ENCODE peak calls at places on chromosomes 2 and 18, in eight cellular contexts. M is psoas muscle, L is fibroblast of lung, K is thyroid gland, T is body of pancreas, R is choroid plexus epithelial cell, S is heart left ventricle, V is foreskin fibroblast. G is an unnamed sample.

GRCh38 chr2:19733951-19734425 is 167.8 kb downstream of the TTC32 start:
- DNase-seq in M (no peak), L (peak), K (no peak), T (no peak), R (peak), S (no peak), V (peak), G (no peak)

GRCh38 chr2:202014328-202015034 is 19.2 kb upstream of the FZD7 start:
- DNase-seq in M (no peak), L (peak), K (no peak), T (no peak), R (peak), S (no peak), V (peak), G (no peak)

GRCh38 chr2:156826342-156826933 is 390.3 kb downstream of the GPD2 start:
- DNase-seq in M (no peak), L (peak), K (no peak), T (peak), R (peak), S (no peak), V (peak), G (peak)

GRCh38 chr2:216877085-216877484 is 17.2 kb upstream of the TNP1 start:
- DNase-seq in M (no peak), L (no peak), K (no peak), T (no peak), R (peak), S (no peak), V (no peak), G (peak)

GRCh38 chr18:61589724-61590065 is 256.5 kb downstream of the CDH20 start:
- DNase-seq in M (no peak), L (peak), K (no peak), T (no peak), R (peak), S (no peak), V (peak), G (peak)

GRCh38 chr2:178523596-178524134 is 43.4 kb downstream of the PLEKHA3 start:
- DNase-seq in M (no peak), L (no peak), K (no peak), T (no peak), R (no peak), S (no peak), V (peak), G (no peak)

GRCh38 chr2:105554235-105554634 is 155.4 kb upstream of the FHL2 start:
- DNase-seq in M (no peak), L (no peak), K (no peak), T (no peak), R (no peak), S (no peak), V (no peak), G (no peak)

GRCh38 chr2:174012347-174013309 is 47.5 kb upstream of the SP3 start:
- DNase-seq in M (peak), L (peak), K (peak), T (peak), R (peak), S (peak), V (peak), G (no peak)

GRCh38 chr18:8450013-8450412 is 159.2 kb upstream of the RAB12 start:
- DNase-seq in M (no peak), L (no peak), K (no peak), T (no peak), R (peak), S (no peak), V (peak), G (no peak)

GRCh38 chr2:26562811-26563645 is 78.1 kb downstream of the CIB4 start:
- DNase-seq in M (no peak), L (peak), K (peak), T (peak), R (peak), S (no peak), V (no peak), G (peak)

GRCh38 chr2:232328516-232329460 is 49.8 kb upstream of the ALPP start:
- DNase-seq in M (no peak), L (no peak), K (no peak), T (no peak), R (no peak), S (no peak), V (no peak), G (no peak)

GRCh38 chr2:1671916-1672315 is 72.4 kb downstream of the PXDN start:
- DNase-seq in M (no peak), L (no peak), K (no peak), T (no peak), R (no peak), S (no peak), V (no peak), G (no peak)

GRCh38 chr2:181741756-181742155 is 61.4 kb upstream of the NEUROD1 start:
- DNase-seq in M (no peak), L (peak), K (no peak), T (no peak), R (peak), S (no peak), V (peak), G (peak)

GRCh38 chr2:64617631-64618151 is 36.0 kb downstream of the SERTAD2 start:
- DNase-seq in M (no peak), L (no peak), K (no peak), T (no peak), R (no peak), S (no peak), V (no peak), G (no peak)

GRCh38 chr18:8609711-8610441 is 639 bp downstream of the RAB12 start:
- DNase-seq in M (peak), L (no peak), K (peak), T (no peak), R (no peak), S (no peak), V (peak), G (no peak)

GRCh38 chr18:29383311-29384273 is 1206.7 kb upstream of the CDH2 start:
- DNase-seq in M (no peak), L (peak), K (no peak), T (no peak), R (peak), S (no peak), V (no peak), G (no peak)

GRCh38 chr2:3195865-3196504 is 181.6 kb downstream of the EIPR1 start:
- DNase-seq in M (no peak), L (peak), K (no peak), T (peak), R (no peak), S (no peak), V (no peak), G (no peak)

GRCh38 chr2:240353086-240353798 is 82.2 kb upstream of the GPC1 start:
- DNase-seq in M (no peak), L (no peak), K (peak), T (no peak), R (no peak), S (no peak), V (no peak), G (peak)

GRCh38 chr18:8794133-8794986 is 89.0 kb downstream of the MTCL1 start:
- DNase-seq in M (no peak), L (peak), K (no peak), T (no peak), R (peak), S (no peak), V (peak), G (peak)

GRCh38 chr18:22428672-22429071 is 11.0 kb upstream of the CTAGE1 start:
- DNase-seq in M (no peak), L (peak), K (no peak), T (no peak), R (peak), S (no peak), V (peak), G (peak)

GRCh38 chr2:232203936-232204335 is 174.6 kb upstream of the ALPP start:
- DNase-seq in M (no peak), L (peak), K (no peak), T (no peak), R (no peak), S (no peak), V (no peak), G (no peak)

GRCh38 chr2:226979004-226979403 is 143.2 kb downstream of the RHBDD1 start:
- DNase-seq in M (no peak), L (no peak), K (no peak), T (no peak), R (no peak), S (no peak), V (peak), G (no peak)

GRCh38 chr2:160210599-160211138 is 10.6 kb upstream of the ITGB6 start:
- DNase-seq in M (peak), L (peak), K (peak), T (peak), R (peak), S (peak), V (peak), G (peak)

GRCh38 chr2:65213035-65213434 is 14.6 kb upstream of the ACTR2 start:
- DNase-seq in M (no peak), L (no peak), K (no peak), T (no peak), R (no peak), S (no peak), V (no peak), G (no peak)

GRCh38 chr2:126359494-126359893 is 296.5 kb upstream of the GYPC start:
- DNase-seq in M (no peak), L (no peak), K (no peak), T (no peak), R (peak), S (no peak), V (no peak), G (no peak)

GRCh38 chr2:42252464-42252863 is 83.3 kb downstream of the EML4 start:
- DNase-seq in M (no peak), L (peak), K (no peak), T (no peak), R (no peak), S (no peak), V (no peak), G (no peak)

GRCh38 chr2:20186078-20186854 is 38.7 kb downstream of the SDC1 start:
- DNase-seq in M (no peak), L (peak), K (no peak), T (peak), R (peak), S (no peak), V (peak), G (peak)

GRCh38 chr2:188676012-188676405 is 298.2 kb upstream of the COL3A1 start:
- DNase-seq in M (no peak), L (peak), K (no peak), T (no peak), R (peak), S (no peak), V (peak), G (no peak)

GRCh38 chr2:98790221-98790620 is 59.3 kb upstream of the MGAT4A start:
- DNase-seq in M (no peak), L (no peak), K (no peak), T (no peak), R (no peak), S (no peak), V (no peak), G (no peak)

GRCh38 chr18:65906621-65907034 is 155.8 kb downstream of the CDH7 start:
- DNase-seq in M (no peak), L (no peak), K (no peak), T (no peak), R (no peak), S (no peak), V (no peak), G (no peak)

GRCh38 chr2:2503864-2504418 is 172.9 kb upstream of the MYT1L start:
- DNase-seq in M (no peak), L (no peak), K (no peak), T (no peak), R (no peak), S (no peak), V (no peak), G (no peak)

GRCh38 chr18:62585274-62586147 is 62.7 kb downstream of the ZCCHC2 start:
- DNase-seq in M (no peak), L (no peak), K (no peak), T (no peak), R (no peak), S (no peak), V (no peak), G (no peak)

GRCh38 chr18:70047931-70048603 is 100.4 kb upstream of the CD226 start:
- DNase-seq in M (no peak), L (peak), K (no peak), T (no peak), R (peak), S (peak), V (peak), G (peak)
- H3K4me3 ChIP-seq in M (no peak), L (no peak), K (no peak), T (no peak), R (no peak), S (no peak), V (no peak), G (peak)

GRCh38 chr2:159138642-159139182 is 147.8 kb downstream of the WDSUB1 start:
- DNase-seq in M (no peak), L (peak), K (no peak), T (no peak), R (peak), S (no peak), V (no peak), G (no peak)

GRCh38 chr2:159137511-159138101 is 148.9 kb downstream of the WDSUB1 start:
- DNase-seq in M (no peak), L (no peak), K (peak), T (no peak), R (peak), S (peak), V (no peak), G (no peak)

GRCh38 chr2:159140070-159140774 is 146.3 kb downstream of the WDSUB1 start:
- DNase-seq in M (no peak), L (peak), K (no peak), T (no peak), R (peak), S (no peak), V (peak), G (peak)

GRCh38 chr2:159136405-159136804 is 150.1 kb downstream of the WDSUB1 start:
- DNase-seq in M (no peak), L (no peak), K (no peak), T (no peak), R (no peak), S (no peak), V (no peak), G (no peak)

GRCh38 chr2:159139216-159139933 is 147.1 kb downstream of the WDSUB1 start:
- DNase-seq in M (no peak), L (no peak), K (no peak), T (no peak), R (peak), S (no peak), V (peak), G (peak)
- H3K4me3 ChIP-seq in M (no peak), L (no peak), K (no peak), T (no peak), R (no peak), S (no peak), V (no peak), G (no peak)

GRCh38 chr2:44801676-44802408 is 139.7 kb upstream of the SIX3 start:
- DNase-seq in M (no peak), L (peak), K (no peak), T (no peak), R (peak), S (no peak), V (peak), G (no peak)
- H3K4me3 ChIP-seq in M (peak), L (no peak), K (no peak), T (no peak), R (no peak), S (no peak), V (no peak), G (no peak)

DNA sequence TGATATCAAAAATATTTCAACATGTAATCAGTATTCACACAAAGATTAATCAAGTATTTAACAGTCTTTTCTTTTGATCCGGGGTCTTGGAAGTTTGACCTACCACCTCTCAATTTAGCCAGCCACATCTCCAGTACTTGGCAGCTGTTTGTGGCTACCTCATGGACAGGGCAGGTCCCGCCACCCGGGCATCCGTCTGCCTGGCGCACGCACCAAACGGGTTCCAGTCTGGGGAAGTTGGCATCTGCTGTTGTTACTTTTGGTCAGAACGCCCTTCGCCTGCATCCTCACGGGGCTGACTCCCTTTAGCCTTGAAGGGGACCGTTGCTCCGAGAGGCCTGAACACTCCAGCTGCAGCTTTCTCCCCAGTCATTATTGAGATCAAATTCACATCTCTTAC is 81.7 kb downstream of the NEDD4L start:
- DNase-seq in M (no peak), L (no peak), K (no peak), T (no peak), R (no peak), S (no peak), V (no peak), G (no peak)
- H3K4me3 ChIP-seq in M (no peak), L (no peak), K (no peak), T (no peak), R (no peak), S (no peak), V (no peak), G (no peak)